ENCODE peak calls at places on chromosomes 16 and 17, in five cellular contexts. P, D, S, G and Y are unnamed samples.

GRCh38 chr17:40903129-40903847 is 18.2 kb upstream of the KRT20 start:
- DNase-seq in P (peak; percentile 54), D (no peak), S (no peak), G (no peak), Y (no peak)

GRCh38 chr17:42010898-42011516 is 6.2 kb downstream of the DNAJC7 start:
- DNase-seq in P (no peak), D (no peak), S (no peak), G (no peak), Y (no peak)

GRCh38 chr17:47980516-47980915 is 9.6 kb downstream of the CDK5RAP3 start:
- DNase-seq in P (no peak), D (no peak), S (no peak), G (no peak), Y (no peak)

GRCh38 chr17:74856113-74856512 is 3.6 kb downstream of the GRIN2C start:
- DNase-seq in P (no peak), D (no peak), S (no peak), G (peak; percentile 38), Y (no peak)

GRCh38 chr17:382644-383533 is 30.3 kb upstream of the RPH3AL start:
- DNase-seq in P (no peak), D (no peak), S (no peak), G (no peak), Y (peak; percentile 49)

GRCh38 chr17:806346-807145 is 24.4 kb downstream of the MRM3 start:
- DNase-seq in P (no peak), D (no peak), S (no peak), G (no peak), Y (no peak)

GRCh38 chr17:56440391-56440790 is 153.1 kb upstream of the NOG start:
- DNase-seq in P (no peak), D (no peak), S (no peak), G (no peak), Y (no peak)

GRCh38 chr17:50268632-50269287 is 5.5 kb upstream of the TMEM92 start:
- DNase-seq in P (no peak), D (no peak), S (no peak), G (no peak), Y (no peak)

GRCh38 chr17:16521070-16521727 is 29.2 kb upstream of the LRRC75A start:
- DNase-seq in P (peak; percentile 64), D (peak; percentile 30), S (peak; percentile 82), G (peak; percentile 76), Y (peak; percentile 67)

GRCh38 chr17:9402590-9403199 is 172.9 kb downstream of the STX8 start:
- DNase-seq in P (no peak), D (no peak), S (no peak), G (peak; percentile 21), Y (no peak)

GRCh38 chr16:89167425-89167941 is 4.1 kb upstream of the CDH15 start:
- DNase-seq in P (peak; percentile 94), D (no peak), S (peak; percentile 84), G (peak; percentile 34), Y (no peak)

GRCh38 chr16:86462334-86463084 is 47.8 kb upstream of the FOXF1 start:
- DNase-seq in P (peak; percentile 57), D (no peak), S (no peak), G (no peak), Y (no peak)

GRCh38 chr16:82655720-82656500 is 29.1 kb downstream of the CDH13 start:
- DNase-seq in P (no peak), D (no peak), S (no peak), G (no peak), Y (no peak)

GRCh38 chr16:81711609-81712329 is 67.3 kb upstream of the PLCG2 start:
- DNase-seq in P (peak; percentile 55), D (no peak), S (no peak), G (no peak), Y (peak; percentile 84)

GRCh38 chr16:30948087-30948955 is 547 bp upstream of the ORAI3 start:
- DNase-seq in P (peak; percentile 78), D (no peak), S (peak; percentile 95), G (no peak), Y (peak; percentile 93)

GRCh38 chr17:79093270-79093669 is 18.6 kb downstream of the ENGASE start:
- DNase-seq in P (no peak), D (no peak), S (no peak), G (no peak), Y (no peak)

GRCh38 chr17:17144061-17144460 is 62.1 kb downstream of the PLD6 start:
- DNase-seq in P (no peak), D (no peak), S (no peak), G (no peak), Y (no peak)

GRCh38 chr16:74290356-74290755 is 6.3 kb upstream of the PSMD7 start:
- DNase-seq in P (no peak), D (no peak), S (no peak), G (no peak), Y (no peak)

GRCh38 chr16:3861808-3862451 is 18.6 kb downstream of the CREBBP start:
- DNase-seq in P (no peak), D (no peak), S (no peak), G (no peak), Y (no peak)

GRCh38 chr17:82281502-82282238 is 8.2 kb upstream of the CSNK1D start:
- DNase-seq in P (peak; percentile 59), D (no peak), S (peak; percentile 78), G (no peak), Y (no peak)

GRCh38 chr16:29763326-29763725 is 14.7 kb upstream of the ZG16 start:
- DNase-seq in P (peak; percentile 22), D (no peak), S (no peak), G (no peak), Y (no peak)

GRCh38 chr16:9469512-9469911 is 378.1 kb downstream of the HAPSTR1 start:
- DNase-seq in P (no peak), D (no peak), S (no peak), G (no peak), Y (no peak)

GRCh38 chr16:46775214-46775613 is 27.1 kb upstream of the MYLK3 start:
- DNase-seq in P (no peak), D (no peak), S (no peak), G (no peak), Y (no peak)

GRCh38 chr17:65407017-65407416 is 154.4 kb downstream of the AXIN2 start:
- DNase-seq in P (no peak), D (no peak), S (no peak), G (no peak), Y (peak; percentile 14)

GRCh38 chr16:56481468-56482112 is 30.2 kb downstream of the OGFOD1 start:
- DNase-seq in P (no peak), D (no peak), S (no peak), G (no peak), Y (peak; percentile 18)

GRCh38 chr16:10514369-10515055 is 65.9 kb downstream of the EMP2 start:
- DNase-seq in P (no peak), D (no peak), S (peak; percentile 56), G (peak; percentile 75), Y (peak; percentile 24)

GRCh38 chr16:83720981-83721380 is 86.8 kb upstream of the HSBP1 start:
- DNase-seq in P (no peak), D (no peak), S (no peak), G (no peak), Y (no peak)

GRCh38 chr17:49315974-49316570 is 46.0 kb downstream of the ZNF652 start:
- DNase-seq in P (no peak), D (no peak), S (no peak), G (no peak), Y (no peak)

GRCh38 chr16:54630284-54630967 is 300.2 kb upstream of the IRX5 start:
- DNase-seq in P (no peak), D (no peak), S (no peak), G (no peak), Y (no peak)

GRCh38 chr17:68731465-68731864 is 130.3 kb upstream of the FAM20A start:
- DNase-seq in P (no peak), D (no peak), S (no peak), G (no peak), Y (no peak)

GRCh38 chr17:78122221-78122990 is 6.1 kb downstream of the TMC6 start:
- DNase-seq in P (peak; percentile 30), D (no peak), S (no peak), G (no peak), Y (no peak)

GRCh38 chr17:27631897-27632725 is 1.1 kb downstream of the LGALS9 start:
- DNase-seq in P (peak; percentile 69), D (no peak), S (no peak), G (no peak), Y (no peak)

GRCh38 chr17:80984749-80985148 is 6.9 kb upstream of the CHMP6 start:
- DNase-seq in P (peak; percentile 19), D (no peak), S (no peak), G (no peak), Y (peak; percentile 70)

DNA sequence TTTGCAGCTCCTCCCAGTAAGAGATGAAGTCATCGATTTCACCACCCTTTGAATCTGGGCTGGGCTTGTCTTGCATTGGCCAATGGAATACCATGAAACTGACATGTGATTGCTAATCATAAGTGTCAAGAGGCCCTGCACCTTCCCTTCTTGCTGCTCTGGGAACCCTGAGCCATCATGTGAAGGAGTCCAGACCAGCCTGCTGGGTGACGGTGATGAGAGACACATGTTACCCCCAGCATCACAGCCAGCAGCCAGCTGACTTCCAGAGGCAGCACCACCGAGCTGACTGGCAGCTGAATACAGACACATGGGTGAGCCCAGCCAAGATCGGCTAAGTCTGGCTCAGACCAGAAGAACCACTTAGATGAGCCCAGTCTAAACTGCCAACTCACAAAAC is 43.5 kb upstream of the CACNG4 start:
- DNase-seq in P (no peak), D (no peak), S (no peak), G (no peak), Y (no peak)
- H3K4me3 ChIP-seq in P (no peak overlapping the region), D (no peak overlapping the region), S (no peak overlapping the region), G (no peak overlapping the region), Y (no peak overlapping the region)

GRCh38 chr17:60664022-60664421 is 13.6 kb upstream of the BCAS3 start:
- DNase-seq in P (no peak), D (no peak), S (no peak), G (no peak), Y (no peak)
- H3K4me3 ChIP-seq in P (no peak overlapping the region), D (no peak overlapping the region), S (no peak overlapping the region), G (no peak overlapping the region), Y (no peak overlapping the region)

DNA sequence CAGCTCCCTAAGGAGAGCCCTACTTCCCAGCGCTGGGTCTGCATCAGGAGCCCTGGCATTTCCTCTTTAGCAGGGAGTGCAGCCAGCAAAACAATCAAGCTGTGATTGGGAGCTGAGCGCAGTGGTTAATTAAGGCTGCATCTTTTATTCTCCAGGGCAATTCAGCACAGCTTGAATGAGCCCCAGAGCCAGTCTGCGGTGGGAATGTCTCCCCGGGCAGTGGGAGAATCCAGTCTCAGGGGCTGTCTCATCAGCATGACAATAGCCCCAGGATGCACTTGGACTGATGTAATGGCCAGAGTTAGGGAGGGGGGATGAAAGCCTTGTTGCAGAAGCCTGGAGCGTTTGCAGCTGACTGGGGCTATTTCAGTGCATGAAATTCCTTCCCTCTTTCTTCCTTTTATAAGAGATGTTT is 292.6 kb upstream of the SOX9 start:
- DNase-seq in P (no peak), D (no peak), S (no peak), G (no peak), Y (no peak)
- H3K4me3 ChIP-seq in P (no peak overlapping the region), D (no peak overlapping the region), S (no peak overlapping the region), G (no peak overlapping the region), Y (no peak overlapping the region)

DNA sequence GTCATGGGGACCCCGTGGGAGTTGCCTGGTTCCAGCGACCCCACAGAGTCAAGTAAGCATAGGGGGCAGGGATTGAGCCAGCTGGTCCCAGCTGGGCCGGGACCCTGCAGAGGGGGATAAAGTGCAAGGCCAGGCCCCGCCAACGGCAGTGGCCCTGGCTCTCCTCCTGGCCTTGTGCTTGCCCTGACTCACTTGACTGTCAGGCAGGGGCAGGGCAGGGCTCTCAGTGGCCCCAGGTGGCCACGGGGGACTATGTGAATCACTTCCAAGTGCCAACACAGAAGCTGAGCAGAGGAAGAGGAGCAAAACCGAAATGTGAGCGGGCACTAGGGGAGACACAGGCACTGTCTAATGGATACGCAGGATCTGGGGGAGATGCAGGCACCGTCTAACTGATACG is 21.6 kb upstream of the NCBP3 start:
- DNase-seq in P (no peak), D (no peak), S (no peak), G (no peak), Y (no peak)
- H3K4me3 ChIP-seq in P (no peak overlapping the region), D (no peak overlapping the region), S (no peak overlapping the region), G (no peak overlapping the region), Y (no peak overlapping the region)